ENCODE peak calls at places on chromosomes 16 and 17, in four cellular contexts. F is MM.1S; A is CD8-positive, alpha-beta memory T cell; W is right cardiac atrium. H is an unnamed sample.

GRCh38 chr16:11253995-11254912 is 1.8 kb downstream of the SOCS1 start:
- DNase-seq in F (no peak), A (no peak), W (no peak), H (no peak)

GRCh38 chr16:22743401-22743800 is 70.6 kb upstream of the HS3ST2 start:
- DNase-seq in A (no peak), W (no peak), F (no peak), H (no peak)

GRCh38 chr16:80056334-80056733 is 455.8 kb upstream of the MAF start:
- DNase-seq in A (no peak), W (peak; percentile 17), F (no peak), H (no peak)

GRCh38 chr16:81280393-81280792 is 34.4 kb upstream of the GAN start:
- DNase-seq in F (no peak), A (no peak), W (no peak), H (no peak)

GRCh38 chr16:16036359-16036792 is 87.0 kb downstream of the ABCC1 start:
- DNase-seq in A (no peak), F (no peak), W (no peak), H (no peak)

GRCh38 chr17:32609085-32609484 is 122.3 kb downstream of the CDK5R1 start:
- DNase-seq in W (no peak), A (peak; percentile 47), F (peak; percentile 19), H (peak; percentile 59)

GRCh38 chr17:62870581-62870964 is 62.5 kb upstream of the MARCHF10 start:
- DNase-seq in W (no peak), A (no peak), F (no peak), H (no peak)

GRCh38 chr16:12541672-12542071 is 262.0 kb downstream of the CPPED1 start:
- DNase-seq in A (no peak), W (no peak), F (no peak), H (no peak)

GRCh38 chr16:55900616-55901393 is 25.6 kb upstream of the CES5A start:
- DNase-seq in F (no peak), A (no peak), W (no peak), H (no peak)

GRCh38 chr17:58193641-58194259 is 1.2 kb downstream of the EPX start:
- DNase-seq in F (no peak), A (no peak), W (no peak), H (no peak)

GRCh38 chr17:46777943-46778915 is 40.3 kb downstream of the WNT3 start:
- DNase-seq in A (no peak), W (no peak), F (no peak), H (no peak)

GRCh38 chr17:61324540-61324868 is 75.1 kb upstream of the TBX2 start:
- DNase-seq in F (no peak), A (no peak), W (no peak), H (no peak)

GRCh38 chr16:74563828-74564263 is 43.1 kb downstream of the GLG1 start:
- DNase-seq in F (no peak), W (no peak), A (no peak), H (no peak)

GRCh38 chr17:37605813-37606505 is 3.3 kb downstream of the SYNRG start:
- DNase-seq in W (no peak), F (peak; percentile 44), A (no peak), H (no peak)

GRCh38 chr16:31696968-31697743 is 169.5 kb downstream of the AHSP start:
- DNase-seq in W (no peak), A (no peak), F (peak; percentile 11), H (no peak)

GRCh38 chr17:45338996-45339535 is 22.2 kb upstream of the MAP3K14 start:
- DNase-seq in A (no peak), W (no peak), F (no peak), H (no peak)

GRCh38 chr17:17749921-17750320 is 68.7 kb downstream of the RAI1 start:
- DNase-seq in A (peak; percentile 20), W (no peak), F (no peak), H (no peak)

GRCh38 chr16:4704491-4704890 is 11.1 kb downstream of the NUDT16L1 start:
- DNase-seq in A (no peak), F (no peak), W (no peak), H (no peak)

GRCh38 chr17:10463402-10463801 is 6.0 kb downstream of the MYH4 start:
- DNase-seq in A (no peak), F (no peak), W (no peak), H (no peak)

GRCh38 chr16:19073344-19073743 is 5.9 kb downstream of the COQ7 start:
- DNase-seq in F (no peak), W (no peak), A (no peak), H (no peak)

GRCh38 chr17:9790889-9791876 is at the start of gene DHRS7C:
- DNase-seq in W (peak; percentile 32), F (no peak), A (no peak), H (no peak)

GRCh38 chr17:49567104-49567521 is 8.6 kb upstream of the NXPH3 start:
- DNase-seq in W (no peak), A (no peak), F (no peak), H (no peak)

GRCh38 chr17:50626037-50626574 is 8.6 kb upstream of the ABCC3 start:
- DNase-seq in A (peak; percentile 46), F (peak; percentile 59), W (peak; percentile 80), H (peak; percentile 81)

GRCh38 chr16:3960049-3960809 is 79.7 kb upstream of the CREBBP start:
- DNase-seq in A (no peak), W (no peak), F (no peak), H (no peak)

GRCh38 chr16:50538411-50539052 is 9.7 kb upstream of the NKD1 start:
- DNase-seq in F (no peak), A (no peak), W (no peak), H (no peak)

GRCh38 chr17:39753514-39754160 is 15.9 kb downstream of the GRB7 start:
- DNase-seq in W (peak; percentile 66), F (peak; percentile 60), A (peak; percentile 65), H (peak; percentile 27)

GRCh38 chr16:11254913-11255736 is 879 bp downstream of the SOCS1 start:
- DNase-seq in F (peak; percentile 34), W (peak; percentile 42), A (peak; percentile 47), H (peak; percentile 24)

GRCh38 chr16:57184890-57185445 is 871 bp downstream of the PSME3IP1 start:
- DNase-seq in W (no peak), A (no peak), F (no peak), H (no peak)

GRCh38 chr16:66798162-66798561 is 3.2 kb downstream of the TERB1 start:
- DNase-seq in F (no peak), W (no peak), A (no peak), H (no peak)

GRCh38 chr16:75761111-75761510 is 34.8 kb upstream of the CPHXL start:
- DNase-seq in F (no peak), W (no peak), A (no peak), H (no peak)

GRCh38 chr16:15672514-15673167 is 22.6 kb downstream of the NDE1 start:
- DNase-seq in A (peak; percentile 38), W (peak; percentile 94), F (no peak), H (peak; percentile 95)

GRCh38 chr17:56244268-56244890 is 91.1 kb downstream of the ANKFN1 start:
- DNase-seq in W (no peak), A (no peak), F (no peak), H (no peak)

GRCh38 chr17:7133916-7134315 is 19.3 kb upstream of the ASGR2 start:
- DNase-seq in F (no peak), W (no peak), A (no peak), H (no peak)
- H3K4me3 ChIP-seq in F (no peak overlapping the region), W (no peak overlapping the region), A (no peak overlapping the region), H (no peak overlapping the region)

DNA sequence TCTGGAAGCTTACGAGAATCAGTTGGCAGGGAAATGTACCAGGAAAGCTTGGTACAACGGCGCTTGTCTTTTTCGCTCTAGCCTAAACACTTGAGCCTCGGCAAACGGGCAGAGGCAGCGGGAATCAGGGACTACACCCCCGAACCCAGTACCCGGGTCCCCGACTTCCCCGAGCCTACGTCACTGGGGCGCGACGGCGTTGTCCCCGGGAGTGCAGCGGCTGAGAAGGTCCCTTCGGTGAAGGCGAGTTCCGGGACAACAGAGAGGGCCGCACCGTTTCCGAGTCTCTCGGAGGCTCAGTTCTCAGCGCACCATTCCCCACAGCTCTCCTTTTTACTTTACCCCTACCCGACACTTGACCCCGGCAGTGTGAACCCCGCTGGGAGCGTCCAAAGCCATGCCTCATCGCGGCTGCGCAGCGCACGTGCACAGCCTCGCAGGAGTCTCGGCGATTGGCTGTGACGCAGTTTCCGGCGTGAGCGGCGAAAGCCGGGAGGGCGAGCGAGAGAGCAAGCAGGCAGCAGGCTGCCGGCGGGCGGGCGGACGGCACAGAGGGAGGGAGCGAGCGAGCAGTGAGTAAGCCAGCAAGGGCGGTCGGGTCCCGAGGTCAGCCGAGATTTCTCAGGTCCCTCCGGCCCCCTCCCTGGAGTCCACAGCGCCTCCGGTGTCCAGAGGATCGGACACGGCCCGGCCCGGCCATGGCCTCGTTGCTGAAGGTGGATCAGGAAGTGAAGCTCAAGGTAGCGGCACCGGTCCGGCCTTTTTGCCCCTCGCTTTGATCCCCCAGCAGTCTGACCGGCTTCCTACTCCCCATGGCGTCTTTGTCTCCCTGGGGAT is at the start of gene PSME3:
- DNase-seq in W (peak; percentile 93), F (peak; percentile 94), A (peak; percentile 82), H (peak; percentile 88)
- H3K4me3 ChIP-seq in W (peak within 1 kb of the TSS; percentile 84), F (peak within 1 kb of the TSS; percentile 100), A (peak within 1 kb of the TSS; percentile 85), H (peak within 1 kb of the TSS; percentile 94)

GRCh38 chr17:74712756-74713155 is at the start of gene CD300LF:
- DNase-seq in F (no peak), W (no peak), A (no peak), H (no peak)
- H3K4me3 ChIP-seq in F (no peak within 1 kb of the TSS), W (no peak within 1 kb of the TSS), A (no peak within 1 kb of the TSS), H (no peak within 1 kb of the TSS)

DNA sequence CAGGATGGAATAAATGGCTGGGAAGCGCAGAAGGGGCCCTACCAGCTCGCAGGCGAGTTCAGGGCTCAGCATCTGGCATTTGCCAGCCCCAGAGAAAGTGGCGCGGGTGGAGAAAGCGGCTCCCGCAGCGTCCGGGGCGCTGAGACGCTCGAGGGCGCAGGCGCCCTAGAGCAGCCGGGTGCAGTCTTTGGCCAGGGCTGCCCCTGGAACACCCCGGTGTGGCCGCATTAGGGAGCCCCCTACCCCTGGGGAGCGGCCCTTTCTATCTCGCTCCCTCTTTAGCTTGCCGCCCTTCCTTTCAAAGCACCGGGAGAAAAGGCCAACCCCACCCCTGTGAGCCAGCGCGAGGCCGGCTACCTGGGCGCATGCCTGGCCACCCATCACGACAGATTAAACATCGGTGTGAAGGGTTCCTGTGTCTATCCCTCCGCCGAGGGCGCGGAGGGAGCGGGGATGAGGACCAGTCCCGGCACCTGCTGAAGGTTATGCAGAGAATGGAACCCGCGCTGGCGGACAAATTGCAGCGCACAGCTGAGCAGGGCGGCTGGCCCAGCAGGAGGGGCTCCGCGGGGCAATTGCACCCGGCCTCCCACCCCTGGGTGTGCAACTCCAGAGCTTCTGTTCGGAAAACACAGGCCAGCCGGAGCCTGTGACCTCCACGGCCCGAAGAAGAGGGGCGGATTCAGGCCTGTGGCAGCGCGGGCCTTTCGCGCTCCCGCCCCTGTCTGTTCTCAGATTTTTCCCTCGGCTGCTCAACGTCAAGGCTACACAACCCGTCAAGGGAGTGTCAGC is 15.6 kb upstream of the FOXF1 start:
- DNase-seq in F (no peak), A (no peak), W (no peak), H (no peak)
- H3K4me3 ChIP-seq in F (no peak overlapping the region), A (no peak overlapping the region), W (no peak overlapping the region), H (no peak overlapping the region)

GRCh38 chr17:13572581-13572980 is 29.1 kb downstream of the HS3ST3A1 start:
- DNase-seq in W (no peak), A (no peak), F (no peak), H (no peak)

GRCh38 chr17:13568746-13569739 is 32.7 kb downstream of the HS3ST3A1 start:
- DNase-seq in A (no peak), F (no peak), W (no peak), H (no peak)

GRCh38 chr17:13575466-13575865 is 26.3 kb downstream of the HS3ST3A1 start:
- DNase-seq in A (no peak), W (no peak), F (no peak), H (no peak)

GRCh38 chr17:13563916-13564315 is 37.8 kb downstream of the HS3ST3A1 start:
- DNase-seq in F (no peak), A (no peak), W (no peak), H (no peak)

GRCh38 chr17:13569740-13570137 is 32.0 kb downstream of the HS3ST3A1 start:
- DNase-seq in F (no peak), W (no peak), A (no peak), H (no peak)
- H3K4me3 ChIP-seq in F (no peak overlapping the region), W (no peak overlapping the region), A (no peak overlapping the region), H (no peak overlapping the region)